ENCODE peak calls at places on chromosomes 1 and 21, in nine cellular contexts. One of them, this sample, is unnamed. For H3K4me1, the result is how much of the 10 kb centered on the place peaks cover.

GRCh38 chr1:43776043-43776761 is 68.9 kb downstream of the ST3GAL3 start:
- DNase-seq in left lung: no peak
- DNase-seq in tibial artery: no peak
- DNase-seq in HCT116: no peak
- DNase-seq in K562: peak
- DNase-seq in body of pancreas: no peak
- DNase-seq in lung: no peak
- DNase-seq in left ventricle myocardium inferior: no peak
- DNase-seq in breast epithelium: no peak
- DNase-seq in this sample: no peak

GRCh38 chr1:28927442-28928305 is 13.3 kb downstream of the EPB41 start:
- DNase-seq in left lung: no peak
- DNase-seq in tibial artery: no peak
- DNase-seq in HCT116: no peak
- DNase-seq in K562: peak
- DNase-seq in body of pancreas: no peak
- DNase-seq in lung: no peak
- DNase-seq in left ventricle myocardium inferior: no peak
- DNase-seq in breast epithelium: no peak
- DNase-seq in this sample: no peak

GRCh38 chr1:27536767-27537166 is 46.8 kb upstream of the WASF2 start:
- DNase-seq in left lung: no peak
- DNase-seq in tibial artery: peak
- DNase-seq in HCT116: no peak
- DNase-seq in K562: no peak
- DNase-seq in body of pancreas: no peak
- DNase-seq in lung: no peak
- DNase-seq in left ventricle myocardium inferior: peak
- DNase-seq in breast epithelium: no peak
- DNase-seq in this sample: peak

GRCh38 chr1:211174375-211174774 is 40.4 kb upstream of the KCNH1 start:
- DNase-seq in left lung: no peak
- DNase-seq in tibial artery: no peak
- DNase-seq in HCT116: no peak
- DNase-seq in K562: no peak
- DNase-seq in body of pancreas: no peak
- DNase-seq in lung: no peak
- DNase-seq in left ventricle myocardium inferior: no peak
- DNase-seq in breast epithelium: no peak
- DNase-seq in this sample: no peak

GRCh38 chr1:216723274-216723780 is at the start of gene ESRRG:
- DNase-seq in left lung: peak
- DNase-seq in tibial artery: no peak
- DNase-seq in HCT116: no peak
- DNase-seq in K562: no peak
- DNase-seq in body of pancreas: peak
- DNase-seq in lung: no peak
- DNase-seq in left ventricle myocardium inferior: peak
- DNase-seq in breast epithelium: peak
- DNase-seq in this sample: peak

GRCh38 chr1:150575518-150576366 is 3.7 kb downstream of the MCL1 start:
- DNase-seq in left lung: no peak
- DNase-seq in tibial artery: no peak
- DNase-seq in HCT116: no peak
- DNase-seq in K562: no peak
- DNase-seq in body of pancreas: no peak
- DNase-seq in lung: no peak
- DNase-seq in left ventricle myocardium inferior: no peak
- DNase-seq in breast epithelium: no peak
- DNase-seq in this sample: no peak

GRCh38 chr1:246004281-246004680 is 502.8 kb downstream of the SMYD3 start:
- DNase-seq in left lung: no peak
- DNase-seq in tibial artery: no peak
- DNase-seq in HCT116: no peak
- DNase-seq in K562: no peak
- DNase-seq in body of pancreas: no peak
- DNase-seq in lung: no peak
- DNase-seq in left ventricle myocardium inferior: no peak
- DNase-seq in breast epithelium: no peak
- DNase-seq in this sample: no peak

GRCh38 chr1:7752512-7753417 is 18.3 kb upstream of the VAMP3 start:
- DNase-seq in left lung: no peak
- DNase-seq in tibial artery: peak
- DNase-seq in HCT116: peak
- DNase-seq in K562: peak
- DNase-seq in body of pancreas: peak
- DNase-seq in lung: peak
- DNase-seq in left ventricle myocardium inferior: peak
- DNase-seq in breast epithelium: no peak
- DNase-seq in this sample: peak

DNA sequence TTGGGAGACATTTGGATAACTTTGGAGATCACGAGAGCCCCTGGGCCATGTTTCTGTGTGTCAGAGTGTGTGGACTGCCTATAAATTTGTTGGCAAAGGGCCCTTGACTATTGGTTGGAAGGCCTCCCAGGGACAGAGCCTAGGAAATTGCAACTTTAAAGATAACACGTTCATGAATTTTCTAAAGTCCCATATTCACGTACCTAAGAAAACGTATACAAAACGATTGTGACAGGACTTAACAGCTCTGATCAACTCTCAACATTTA is 55.8 kb downstream of the DOP1B start:
- DNase-seq in left lung: no peak
- DNase-seq in tibial artery: no peak
- DNase-seq in HCT116: no peak
- DNase-seq in K562: no peak
- DNase-seq in body of pancreas: no peak
- DNase-seq in lung: no peak
- DNase-seq in left ventricle myocardium inferior: no peak
- DNase-seq in breast epithelium: no peak
- DNase-seq in this sample: no peak
- H3K4me1 ChIP-seq in left lung: under half
- H3K4me1 ChIP-seq in tibial artery: under half
- H3K4me1 ChIP-seq in HCT116: under half
- H3K4me1 ChIP-seq in K562: under half
- H3K4me1 ChIP-seq in body of pancreas: under half
- H3K4me1 ChIP-seq in lung: under half
- H3K4me1 ChIP-seq in left ventricle myocardium inferior: under half
- H3K4me1 ChIP-seq in breast epithelium: under half
- H3K4me1 ChIP-seq in this sample: under half

GRCh38 chr1:228261706-228262105 is 53.9 kb downstream of the OBSCN start:
- DNase-seq in left lung: no peak
- DNase-seq in tibial artery: no peak
- DNase-seq in HCT116: no peak
- DNase-seq in K562: no peak
- DNase-seq in body of pancreas: no peak
- DNase-seq in lung: no peak
- DNase-seq in left ventricle myocardium inferior: no peak
- DNase-seq in breast epithelium: no peak
- DNase-seq in this sample: no peak

GRCh38 chr1:228259368-228259894 is 51.6 kb downstream of the OBSCN start:
- DNase-seq in left lung: no peak
- DNase-seq in tibial artery: no peak
- DNase-seq in HCT116: no peak
- DNase-seq in K562: no peak
- DNase-seq in body of pancreas: no peak
- DNase-seq in lung: no peak
- DNase-seq in left ventricle myocardium inferior: no peak
- DNase-seq in breast epithelium: no peak
- DNase-seq in this sample: no peak

GRCh38 chr1:228258486-228258885 is 50.6 kb downstream of the OBSCN start:
- DNase-seq in left lung: no peak
- DNase-seq in tibial artery: no peak
- DNase-seq in HCT116: no peak
- DNase-seq in K562: no peak
- DNase-seq in body of pancreas: no peak
- DNase-seq in lung: no peak
- DNase-seq in left ventricle myocardium inferior: no peak
- DNase-seq in breast epithelium: no peak
- DNase-seq in this sample: no peak

GRCh38 chr1:228262475-228262874 is 54.6 kb downstream of the OBSCN start:
- DNase-seq in left lung: no peak
- DNase-seq in tibial artery: no peak
- DNase-seq in HCT116: no peak
- DNase-seq in K562: no peak
- DNase-seq in body of pancreas: no peak
- DNase-seq in lung: no peak
- DNase-seq in left ventricle myocardium inferior: no peak
- DNase-seq in breast epithelium: no peak
- DNase-seq in this sample: no peak

DNA sequence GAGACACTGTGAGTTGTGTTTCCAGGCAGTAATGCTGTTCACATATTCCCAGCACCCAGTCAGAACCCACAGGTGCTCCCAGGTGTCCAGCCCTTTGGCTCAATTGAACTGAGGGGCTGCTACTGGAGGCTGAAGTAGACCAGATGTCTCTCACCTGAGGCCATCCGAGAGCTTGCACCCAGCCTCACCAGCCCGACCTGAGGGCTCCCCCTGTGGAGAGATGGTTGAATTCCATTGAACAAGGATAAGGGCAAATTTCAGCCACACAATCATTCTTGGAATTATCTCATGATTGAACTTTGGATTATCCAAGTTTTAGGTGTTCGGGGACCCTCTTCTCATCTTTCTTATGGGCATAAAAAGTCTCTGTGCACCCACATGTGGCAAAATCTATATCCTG is 52.1 kb downstream of the OBSCN start:
- DNase-seq in left lung: no peak
- DNase-seq in tibial artery: no peak
- DNase-seq in HCT116: no peak
- DNase-seq in K562: peak
- DNase-seq in body of pancreas: no peak
- DNase-seq in lung: no peak
- DNase-seq in left ventricle myocardium inferior: no peak
- DNase-seq in breast epithelium: no peak
- DNase-seq in this sample: no peak
- TF ChIP-seq CTCF in left lung: no peak
- TF ChIP-seq CTCF in tibial artery: no peak
- TF ChIP-seq CTCF in HCT116: peak
- TF ChIP-seq CTCF in K562: peak
- TF ChIP-seq CTCF in body of pancreas: no peak
- TF ChIP-seq CTCF in lung: no peak
- TF ChIP-seq CTCF in left ventricle myocardium inferior: no peak
- TF ChIP-seq CTCF in breast epithelium: no peak
- TF ChIP-seq CTCF in this sample: no peak

GRCh38 chr1:161219078-161219892 is 4.1 kb downstream of the APOA2 start:
- DNase-seq in left lung: no peak
- DNase-seq in tibial artery: no peak
- DNase-seq in HCT116: no peak
- DNase-seq in K562: no peak
- DNase-seq in body of pancreas: no peak
- DNase-seq in lung: no peak
- DNase-seq in left ventricle myocardium inferior: no peak
- DNase-seq in breast epithelium: no peak
- DNase-seq in this sample: no peak

GRCh38 chr1:161225178-161225533 is 704 bp upstream of the TOMM40L start:
- DNase-seq in left lung: no peak
- DNase-seq in tibial artery: no peak
- DNase-seq in HCT116: no peak
- DNase-seq in K562: no peak
- DNase-seq in body of pancreas: no peak
- DNase-seq in lung: no peak
- DNase-seq in left ventricle myocardium inferior: no peak
- DNase-seq in breast epithelium: no peak
- DNase-seq in this sample: no peak

GRCh38 chr1:161220002-161220401 is 3.4 kb downstream of the APOA2 start:
- DNase-seq in left lung: no peak
- DNase-seq in tibial artery: no peak
- DNase-seq in HCT116: no peak
- DNase-seq in K562: no peak
- DNase-seq in body of pancreas: no peak
- DNase-seq in lung: no peak
- DNase-seq in left ventricle myocardium inferior: no peak
- DNase-seq in breast epithelium: no peak
- DNase-seq in this sample: no peak

GRCh38 chr1:161223805-161224694 is 622 bp upstream of the APOA2 start:
- DNase-seq in left lung: no peak
- DNase-seq in tibial artery: no peak
- DNase-seq in HCT116: no peak
- DNase-seq in K562: no peak
- DNase-seq in body of pancreas: no peak
- DNase-seq in lung: no peak
- DNase-seq in left ventricle myocardium inferior: no peak
- DNase-seq in breast epithelium: no peak
- DNase-seq in this sample: no peak

DNA sequence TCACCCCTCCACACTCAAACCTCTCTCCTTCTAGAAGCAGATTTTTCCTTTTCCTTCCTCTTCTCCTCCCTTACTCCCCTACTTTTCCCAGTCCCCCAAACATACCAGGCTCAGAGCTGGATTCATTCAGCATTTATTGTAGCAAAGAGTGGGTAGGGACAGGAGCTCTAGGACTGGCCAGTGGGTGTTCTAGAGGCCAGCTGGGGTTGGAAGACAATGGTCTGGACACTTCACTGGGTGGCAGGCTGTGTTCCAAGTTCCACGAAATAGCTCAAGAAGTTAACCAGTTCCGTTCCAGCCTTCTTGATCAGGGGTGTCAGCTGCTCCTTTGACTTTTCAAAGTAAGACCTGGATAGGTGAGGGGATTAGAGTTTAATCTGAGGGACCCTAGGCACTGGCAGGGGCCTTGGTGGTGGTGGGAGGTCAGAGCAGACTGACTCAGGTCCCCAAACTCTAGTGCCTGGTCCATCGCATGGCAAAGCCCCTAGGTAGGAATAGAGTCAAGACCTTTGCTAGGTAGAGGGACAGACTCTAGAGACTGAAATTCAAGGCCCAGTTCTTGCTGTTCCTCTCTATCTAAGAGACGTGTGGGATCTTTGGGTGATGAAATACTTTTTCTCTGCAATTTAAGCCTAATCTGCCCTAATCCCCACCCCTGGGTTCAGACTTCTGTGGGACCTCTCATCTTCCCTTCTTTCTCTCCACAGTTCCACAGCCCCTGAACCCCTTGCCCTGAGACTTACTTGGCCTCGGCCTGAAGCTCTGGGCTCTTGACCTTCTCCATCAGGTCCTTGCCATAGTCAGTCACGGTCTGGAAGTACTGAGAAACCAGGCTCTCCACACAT is 1.0 kb downstream of the APOA2 start:
- DNase-seq in left lung: no peak
- DNase-seq in tibial artery: no peak
- DNase-seq in HCT116: no peak
- DNase-seq in K562: no peak
- DNase-seq in body of pancreas: no peak
- DNase-seq in lung: no peak
- DNase-seq in left ventricle myocardium inferior: no peak
- DNase-seq in breast epithelium: no peak
- DNase-seq in this sample: no peak
- H3K4me3 ChIP-seq in left lung: no peak
- H3K4me3 ChIP-seq in tibial artery: no peak
- H3K4me3 ChIP-seq in HCT116: no peak
- H3K4me3 ChIP-seq in K562: no peak
- H3K4me3 ChIP-seq in body of pancreas: no peak
- H3K4me3 ChIP-seq in lung: no peak
- H3K4me3 ChIP-seq in left ventricle myocardium inferior: no peak
- H3K4me3 ChIP-seq in breast epithelium: no peak
- H3K4me3 ChIP-seq in this sample: no peak

GRCh38 chr1:180154325-180155201 is at the start of gene QSOX1:
- DNase-seq in left lung: peak
- DNase-seq in tibial artery: peak
- DNase-seq in HCT116: peak
- DNase-seq in K562: peak
- DNase-seq in body of pancreas: peak
- DNase-seq in lung: peak
- DNase-seq in left ventricle myocardium inferior: peak
- DNase-seq in breast epithelium: peak
- DNase-seq in this sample: peak
- H3K4me1 ChIP-seq in left lung: half or more
- H3K4me1 ChIP-seq in tibial artery: under half
- H3K4me1 ChIP-seq in HCT116: under half
- H3K4me1 ChIP-seq in K562: under half
- H3K4me1 ChIP-seq in body of pancreas: half or more
- H3K4me1 ChIP-seq in lung: under half
- H3K4me1 ChIP-seq in left ventricle myocardium inferior: half or more
- H3K4me1 ChIP-seq in breast epithelium: under half
- H3K4me1 ChIP-seq in this sample: under half